ENCODE peak calls at places on chromosomes 7 and 10, in seven cellular contexts. B is H9, W is mesendoderm, X is mesenchymal stem cell, E is H1, Q is IMR-90, R is trophoblast cell. S is an unnamed sample.
A peak's percentile ranks its signal among the peaks of the same experiment; 100 is the strongest.

GRCh38 chr7:113306302-113306701 is 187.9 kb upstream of the SMIM30 start:
- DNase-seq in B (no peak), W (peak; percentile 4), X (no peak), E (no peak), Q (no peak), R (no peak), S (no peak)

GRCh38 chr7:39754326-39755120 is 131.2 kb downstream of the RALA start:
- DNase-seq in B (peak; percentile 74), W (peak; percentile 35), X (peak; percentile 89), E (no peak), Q (peak; percentile 81), R (no peak), S (no peak)

GRCh38 chr10:369441-370221 is 234.4 kb downstream of the ZMYND11 start:
- DNase-seq in B (no peak), W (no peak), X (peak; percentile 42), E (no peak), Q (peak; percentile 81), R (no peak), S (no peak)

GRCh38 chr7:80417211-80417793 is 94.6 kb downstream of the GNAT3 start:
- DNase-seq in B (no peak), W (no peak), X (no peak), E (no peak), Q (no peak), R (no peak), S (no peak)

GRCh38 chr7:149285581-149285975 is 23.6 kb downstream of the ZNF783 start:
- DNase-seq in B (no peak), W (peak; percentile 46), X (peak; percentile 50), E (no peak), Q (peak; percentile 11), R (no peak), S (no peak)

GRCh38 chr7:95367606-95368005 is 28.6 kb downstream of the PON3 start:
- DNase-seq in B (no peak), W (no peak), X (no peak), E (no peak), Q (no peak), R (no peak), S (no peak)

GRCh38 chr7:3267928-3268690 is 32.9 kb upstream of the SDK1 start:
- DNase-seq in B (no peak), W (no peak), X (peak; percentile 95), E (no peak), Q (peak; percentile 99), R (no peak), S (no peak)

GRCh38 chr10:70561051-70561450 is 41.5 kb downstream of the PRF1 start:
- DNase-seq in B (no peak), W (no peak), X (no peak), E (no peak), Q (no peak), R (no peak), S (no peak)

GRCh38 chr10:133129854-133130495 is 30.0 kb upstream of the KNDC1 start:
- DNase-seq in B (no peak), W (no peak), X (no peak), E (no peak), Q (no peak), R (no peak), S (no peak)

GRCh38 chr10:23148214-23148613 is 43.9 kb upstream of the PTF1A start:
- DNase-seq in B (no peak), W (no peak), X (no peak), E (no peak), Q (no peak), R (no peak), S (no peak)

GRCh38 chr7:29557954-29558353 is 5.7 kb upstream of the PRR15 start:
- DNase-seq in B (peak; percentile 63), W (peak; percentile 55), X (peak; percentile 41), E (no peak), Q (no peak), R (peak; percentile 74), S (no peak)

GRCh38 chr10:110483633-110484032 is 14.1 kb upstream of the DUSP5 start:
- DNase-seq in B (no peak), W (peak; percentile 70), X (no peak), E (no peak), Q (no peak), R (peak; percentile 45), S (no peak)

GRCh38 chr10:61633665-61634064 is 29.1 kb upstream of the CABCOCO1 start:
- DNase-seq in B (no peak), W (no peak), X (no peak), E (no peak), Q (peak; percentile 68), R (no peak), S (no peak)

GRCh38 chr10:122311051-122311410 is 39.9 kb downstream of the BTBD16 start:
- DNase-seq in B (no peak), W (no peak), X (no peak), E (peak; percentile 22), Q (no peak), R (no peak), S (no peak)

GRCh38 chr7:87517136-87517805 is 41.8 kb upstream of the ABCB4 start:
- DNase-seq in B (no peak), W (no peak), X (peak; percentile 12), E (no peak), Q (peak; percentile 0), R (no peak), S (no peak)

GRCh38 chr10:118374404-118374803 is 32.3 kb upstream of the FAM204A start:
- DNase-seq in B (no peak), W (no peak), X (no peak), E (no peak), Q (no peak), R (no peak), S (no peak)

GRCh38 chr7:155344270-155344617 is 46.6 kb downstream of the INSIG1 start:
- DNase-seq in B (no peak), W (no peak), X (no peak), E (no peak), Q (no peak), R (no peak), S (no peak)

DNA sequence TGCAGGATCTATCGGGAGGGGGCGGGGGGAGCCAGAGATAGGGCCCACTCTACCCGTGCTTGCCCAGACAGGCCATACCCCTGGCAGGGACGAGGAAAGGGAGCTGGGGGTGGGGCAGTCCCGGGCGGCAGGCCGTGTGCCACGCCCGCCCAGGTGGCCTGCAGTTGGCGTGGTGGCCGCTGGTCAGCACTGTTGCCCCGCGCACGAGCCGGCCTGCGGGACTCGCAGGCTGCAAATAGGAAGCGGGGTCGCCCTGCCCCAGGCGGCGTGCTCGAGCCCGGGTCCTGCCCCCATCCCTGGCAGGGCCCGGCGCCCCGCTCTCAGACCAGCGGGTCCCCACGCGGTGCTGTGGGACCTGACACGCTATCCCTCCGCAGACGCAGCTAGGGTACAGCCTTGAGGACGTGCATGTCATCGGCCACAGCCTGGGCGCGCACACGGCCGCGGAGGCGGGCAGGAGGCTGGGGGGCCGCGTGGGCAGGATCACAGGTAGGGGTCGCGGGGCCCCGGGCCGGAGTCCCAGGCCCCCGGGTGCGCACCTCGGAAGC is 6.7 kb downstream of the PNLIPRP2 start:
- DNase-seq in B (peak; percentile 83), W (peak; percentile 59), X (no peak), E (peak; percentile 67), Q (no peak), R (peak; percentile 9), S (peak; percentile 33)
- H3K9ac ChIP-seq in B (no peak overlapping the region), W (peak overlapping the region; percentile 37), X (no peak overlapping the region), E (no peak overlapping the region), Q (no peak overlapping the region), R (no peak overlapping the region), S (peak overlapping the region; percentile 74)

GRCh38 chr7:141354251-141354650 is 197.0 kb upstream of the AGK start:
- DNase-seq in B (no peak), W (no peak), X (no peak), E (no peak), Q (peak; percentile 8), R (no peak), S (no peak)

GRCh38 chr7:141359740-141360413 is 191.3 kb upstream of the AGK start:
- DNase-seq in B (no peak), W (peak; percentile 83), X (peak; percentile 2), E (no peak), Q (no peak), R (peak; percentile 53), S (no peak)

GRCh38 chr7:141358376-141358775 is 192.8 kb upstream of the AGK start:
- DNase-seq in B (no peak), W (no peak), X (no peak), E (no peak), Q (no peak), R (no peak), S (no peak)

GRCh38 chr7:141355057-141355456 is 196.2 kb upstream of the AGK start:
- DNase-seq in B (no peak), W (no peak), X (no peak), E (no peak), Q (no peak), R (no peak), S (no peak)

GRCh38 chr7:141356096-141356495 is 195.1 kb upstream of the AGK start:
- DNase-seq in B (no peak), W (no peak), X (peak; percentile 3), E (no peak), Q (no peak), R (no peak), S (no peak)
- H4K8ac ChIP-seq in B (no peak overlapping the region), W (no peak overlapping the region), X (no peak overlapping the region), E (no peak overlapping the region), Q (no peak overlapping the region), R (no peak overlapping the region), S (no peak overlapping the region)

GRCh38 chr7:101172854-101173751 is 7.0 kb downstream of the NAT16 start:
- DNase-seq in B (peak; percentile 39), W (peak; percentile 6), X (peak; percentile 57), E (peak; percentile 64), Q (peak; percentile 71), R (no peak), S (no peak)
- H3K9ac ChIP-seq in B (no peak overlapping the region), W (no peak overlapping the region), X (no peak overlapping the region), E (no peak overlapping the region), Q (no peak overlapping the region), R (no peak overlapping the region), S (peak overlapping the region; percentile 80)

GRCh38 chr7:90404777-90405176 is 1.5 kb downstream of the CLDN12 start:
- DNase-seq in B (no peak), W (no peak), X (peak; percentile 24), E (no peak), Q (peak; percentile 30), R (no peak), S (no peak)
- H4K8ac ChIP-seq in B (no peak overlapping the region), W (no peak overlapping the region), X (no peak overlapping the region), E (no peak overlapping the region), Q (no peak overlapping the region), R (no peak overlapping the region), S (no peak overlapping the region)

GRCh38 chr7:22598318-22598717 is 98.3 kb upstream of the STEAP1B start:
- DNase-seq in B (no peak), W (no peak), X (peak; percentile 45), E (no peak), Q (no peak), R (no peak), S (no peak)
- H3K9ac ChIP-seq in B (no peak overlapping the region), W (no peak overlapping the region), X (no peak overlapping the region), E (no peak overlapping the region), Q (no peak overlapping the region), R (no peak overlapping the region), S (no peak overlapping the region)

S was measured in neuronal stem cell.